ENCODE peak calls at places on chromosomes 5 and 9, in five cellular contexts. O is HepG2, Z is SK-N-SH, H is K562, F is GM12878. P is an unnamed sample.

GRCh38 chr9:92671323-92671722 is 1.4 kb upstream of the IPPK start:
- DNase-seq in H (no peak), O (peak), Z (no peak), F (no peak), P (no peak)

GRCh38 chr5:154278172-154278571 is 87.6 kb downstream of the GALNT10 start:
- DNase-seq in O (no peak), H (no peak), F (no peak), Z (no peak), P (no peak)

GRCh38 chr5:176773408-176774035 is 36.8 kb upstream of the UNC5A start:
- DNase-seq in F (no peak), Z (no peak), H (no peak), O (no peak), P (no peak)

GRCh38 chr9:121631978-121632418 is 19.4 kb upstream of the DAB2IP start:
- DNase-seq in H (no peak), Z (no peak), O (no peak), F (no peak), P (no peak)

GRCh38 chr9:80175286-80175906 is 603.6 kb downstream of the TLE4 start:
- DNase-seq in Z (peak), H (peak), F (no peak), O (peak), P (no peak)

GRCh38 chr5:135154961-135155360 is 120.9 kb upstream of the PITX1 start:
- DNase-seq in O (no peak), H (no peak), F (no peak), Z (no peak), P (no peak)

GRCh38 chr9:134741846-134742245 is 100.2 kb downstream of the COL5A1 start:
- DNase-seq in Z (no peak), F (no peak), O (no peak), H (no peak), P (no peak)

GRCh38 chr9:108882052-108882888 is 20.2 kb downstream of the ACTL7A start:
- DNase-seq in H (no peak), F (no peak), O (no peak), Z (no peak), P (no peak)

GRCh38 chr5:1515311-1515920 is 8.3 kb downstream of the LPCAT1 start:
- DNase-seq in H (peak), O (no peak), Z (peak), F (no peak), P (no peak)

GRCh38 chr5:180613789-180614188 is 22.5 kb upstream of the SCGB3A1 start:
- DNase-seq in O (no peak), H (no peak), Z (no peak), F (no peak), P (no peak)

DNA sequence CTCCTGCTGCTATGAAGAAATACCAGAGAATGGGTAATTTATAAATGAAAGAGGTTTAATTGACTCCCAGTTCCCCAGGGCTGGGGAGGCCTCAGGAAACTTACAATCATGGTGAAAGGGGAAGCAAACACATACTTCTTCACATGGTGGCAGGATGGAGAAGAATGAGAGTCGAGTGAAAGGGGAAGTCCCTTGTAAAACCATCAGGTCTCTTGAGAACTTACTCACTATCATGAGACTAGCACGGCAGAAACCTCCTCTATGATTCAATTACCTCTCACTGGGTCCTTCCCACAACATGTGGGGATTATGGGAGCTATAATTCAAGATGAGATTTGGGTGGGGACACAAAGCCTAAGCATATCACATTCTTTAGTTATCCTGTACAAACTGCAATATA is 609.4 kb downstream of the MTRR start:
- DNase-seq in O (no peak), H (no peak), Z (no peak), F (no peak), P (no peak)
- TF ChIP-seq FOXM1 in O (no peak), H (no peak), Z (no peak), F (no peak), P (no peak)

DNA sequence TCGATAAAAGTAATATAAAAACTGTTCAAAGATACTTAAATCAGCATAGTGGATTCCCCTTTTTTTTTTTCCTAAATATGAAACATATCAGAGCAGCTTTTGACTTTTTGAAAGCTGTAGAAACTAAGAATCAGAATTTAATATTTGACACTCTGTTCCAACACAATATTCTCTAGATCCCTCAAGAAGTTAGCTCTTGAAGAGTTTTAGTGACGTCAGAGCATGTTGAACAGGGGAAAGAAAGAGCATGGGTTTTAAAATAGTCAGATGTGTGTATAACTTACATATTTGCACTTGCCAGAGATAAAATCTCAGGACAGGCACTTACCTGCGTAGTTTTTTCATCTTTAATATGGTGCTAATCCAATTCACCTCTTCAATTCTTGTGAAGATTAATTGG is 75.2 kb upstream of the FBXL7 start:
- DNase-seq in O (no peak), F (no peak), H (no peak), Z (no peak), P (no peak)
- TF ChIP-seq FOXM1 in O (no peak), F (no peak), H (no peak), Z (no peak), P (no peak)

GRCh38 chr5:56515011-56515410 is 281.9 kb upstream of the ANKRD55 start:
- DNase-seq in H (no peak), Z (no peak), F (no peak), O (no peak), P (no peak)

GRCh38 chr5:56513141-56513540 is 280.0 kb upstream of the ANKRD55 start:
- DNase-seq in Z (no peak), H (no peak), F (no peak), O (no peak), P (no peak)

GRCh38 chr5:56511442-56511841 is 278.3 kb upstream of the ANKRD55 start:
- DNase-seq in H (peak), Z (no peak), F (no peak), O (no peak), P (no peak)

GRCh38 chr5:56514246-56514645 is 281.1 kb upstream of the ANKRD55 start:
- DNase-seq in F (no peak), Z (no peak), O (no peak), H (no peak), P (no peak)

GRCh38 chr5:56512314-56512996 is 279.3 kb upstream of the ANKRD55 start:
- DNase-seq in H (no peak), O (no peak), F (no peak), Z (no peak), P (no peak)
- TF ChIP-seq FOXM1 in H (no peak), O (no peak), F (no peak), Z (no peak), P (no peak)

GRCh38 chr9:18979367-18979766 is 53.6 kb downstream of the SAXO1 start:
- DNase-seq in O (no peak), H (no peak), Z (no peak), F (no peak), P (peak)
- TF ChIP-seq FOXM1 in O (no peak), H (no peak), Z (no peak), F (no peak), P (no peak)

GRCh38 chr5:11415751-11416150 is 488.5 kb downstream of the CTNND2 start:
- DNase-seq in F (no peak), Z (no peak), O (no peak), H (no peak), P (no peak)
- TF ChIP-seq FOXM1 in F (no peak), Z (no peak), O (no peak), H (no peak), P (no peak)

GRCh38 chr5:160161626-160162025 is 42.4 kb upstream of the PWWP2A start:
- DNase-seq in Z (no peak), F (no peak), O (no peak), H (no peak), P (no peak)

GRCh38 chr5:160158087-160158486 is 38.8 kb upstream of the PWWP2A start:
- DNase-seq in O (no peak), H (no peak), Z (no peak), F (no peak), P (no peak)

GRCh38 chr5:160162910-160163309 is 43.7 kb upstream of the PWWP2A start:
- DNase-seq in H (no peak), Z (no peak), F (no peak), O (no peak), P (no peak)

GRCh38 chr5:160155017-160155725 is 35.9 kb upstream of the PWWP2A start:
- DNase-seq in H (no peak), O (no peak), Z (no peak), F (no peak), P (no peak)

GRCh38 chr5:160159991-160160826 is 41.0 kb upstream of the PWWP2A start:
- DNase-seq in F (peak), O (no peak), Z (no peak), H (no peak), P (no peak)
- TF ChIP-seq FOXM1 in F (peak), O (no peak), Z (no peak), H (no peak), P (no peak)

DNA sequence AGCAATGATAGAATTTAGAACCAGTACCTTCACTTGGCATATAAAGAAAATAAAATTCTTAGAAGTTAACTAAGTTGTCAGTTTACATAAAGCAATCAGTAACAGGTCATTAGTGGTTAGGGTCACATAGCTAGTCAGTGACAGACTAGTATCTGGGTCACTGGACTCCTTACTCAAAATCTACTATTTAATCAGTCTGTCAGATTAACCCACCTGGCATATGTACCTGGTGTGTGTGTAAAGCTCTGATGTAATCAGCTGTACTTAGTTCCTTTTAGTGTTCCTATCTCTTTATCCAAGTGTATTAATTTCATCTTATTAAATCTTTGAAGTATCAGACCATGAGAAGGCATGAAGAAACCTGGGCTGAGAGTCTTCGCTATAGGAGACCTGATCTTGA is 7.3 kb downstream of the CEP78 start:
- DNase-seq in H (no peak), F (no peak), O (no peak), Z (no peak), P (no peak)
- TF ChIP-seq FOXM1 in H (no peak), F (no peak), O (no peak), Z (no peak), P (no peak)

GRCh38 chr5:160843240-160843639 is 8.8 kb downstream of the ATP10B start:
- DNase-seq in Z (no peak), F (peak), H (no peak), O (no peak), P (no peak)
- TF ChIP-seq FOXM1 in Z (no peak), F (no peak), H (no peak), O (no peak), P (no peak)